ENCODE peak calls at places on chromosomes 1 and 21, in eight cellular contexts. L is aorta; K is GM23248; O is effector memory CD4-positive, alpha-beta T cell; P is left lung; U is GM23338; Y is psoas muscle; H is OCI-LY7. J is an unnamed sample.

GRCh38 chr21:14825405-14826032 is 239.3 kb downstream of the NRIP1 start:
- DNase-seq in L (no peak), H (no peak), U (no peak), K (no peak), Y (no peak), O (no peak), P (no peak), J (no peak)

GRCh38 chr1:35660581-35661473 is 19.5 kb upstream of the PSMB2 start:
- DNase-seq in K (peak; percentile 56), L (no peak), H (no peak), U (peak; percentile 89), P (no peak), O (no peak), Y (no peak), J (peak; percentile 66)

GRCh38 chr1:225653463-225654276 is 747 bp upstream of the ENAH start:
- DNase-seq in P (peak; percentile 85), Y (peak; percentile 86), L (peak; percentile 81), U (peak; percentile 61), O (no peak), H (peak; percentile 27), K (peak; percentile 89), J (peak; percentile 84)

GRCh38 chr1:160123726-160124125 is 8.2 kb downstream of the ATP1A2 start:
- DNase-seq in U (no peak), L (no peak), Y (no peak), P (no peak), K (no peak), O (no peak), H (no peak), J (no peak)

GRCh38 chr1:11188381-11188780 is 774 bp upstream of the ANGPTL7 start:
- DNase-seq in L (no peak), Y (no peak), H (no peak), P (no peak), U (no peak), O (no peak), K (peak; percentile 49), J (no peak)

GRCh38 chr1:174693085-174693484 is 245.3 kb downstream of the GPR52 start:
- DNase-seq in U (no peak), L (no peak), O (no peak), H (no peak), Y (no peak), P (no peak), K (no peak), J (no peak)

GRCh38 chr1:151711940-151712339 is 4.7 kb downstream of the CELF3 start:
- DNase-seq in K (no peak), Y (no peak), O (no peak), L (no peak), U (peak; percentile 48), P (no peak), H (no peak), J (no peak)

GRCh38 chr1:208731976-208732821 is 488.0 kb upstream of the PLXNA2 start:
- DNase-seq in U (no peak), O (no peak), Y (no peak), P (no peak), K (no peak), L (no peak), H (no peak), J (no peak)

GRCh38 chr1:35539073-35539823 is 18.0 kb downstream of the KIAA0319L start:
- DNase-seq in Y (no peak), P (no peak), O (peak; percentile 13), U (no peak), L (no peak), H (no peak), K (peak; percentile 65), J (no peak)

GRCh38 chr1:111850124-111850523 is 94.4 kb downstream of the DDX20 start:
- DNase-seq in P (no peak), K (no peak), L (no peak), O (no peak), H (no peak), U (no peak), Y (no peak), J (no peak)

GRCh38 chr1:183764981-183765380 is 39.9 kb upstream of the RGL1 start:
- DNase-seq in K (peak; percentile 72), O (no peak), H (no peak), P (no peak), Y (no peak), L (no peak), U (no peak), J (no peak)

GRCh38 chr1:7042322-7043231 is 257.3 kb downstream of the CAMTA1 start:
- DNase-seq in H (peak; percentile 40), O (no peak), U (peak; percentile 80), L (no peak), K (peak; percentile 51), Y (no peak), P (no peak), J (peak; percentile 83)

GRCh38 chr21:14583629-14584251 is 37.6 kb upstream of the SAMSN1 start:
- DNase-seq in L (no peak), H (no peak), Y (no peak), O (no peak), K (no peak), U (no peak), P (no peak), J (no peak)

GRCh38 chr1:226888816-226889215 is 18.4 kb downstream of the PSEN2 start:
- DNase-seq in H (no peak), K (no peak), U (no peak), L (no peak), P (no peak), Y (no peak), O (no peak), J (no peak)

GRCh38 chr21:29144736-29145353 is 14.4 kb downstream of the MAP3K7CL start:
- DNase-seq in P (no peak), Y (no peak), L (no peak), O (no peak), H (no peak), K (peak; percentile 68), U (no peak), J (no peak)

GRCh38 chr21:31173881-31174555 is 135.7 kb upstream of the KRTAP19-8 start:
- DNase-seq in U (no peak), O (no peak), L (peak; percentile 64), P (no peak), H (no peak), K (no peak), Y (no peak), J (no peak)

GRCh38 chr1:201172336-201172735 is 18.1 kb upstream of the TMEM9 start:
- DNase-seq in H (no peak), K (no peak), Y (peak; percentile 82), L (no peak), O (no peak), P (no peak), U (no peak), J (no peak)

GRCh38 chr1:201171063-201172036 is 17.1 kb upstream of the TMEM9 start:
- DNase-seq in U (peak; percentile 74), Y (peak; percentile 62), K (peak; percentile 80), H (no peak), L (peak; percentile 62), O (peak; percentile 14), P (peak; percentile 85), J (peak; percentile 87)

GRCh38 chr1:201169203-201169602 is 14.9 kb upstream of the TMEM9 start:
- DNase-seq in L (no peak), H (no peak), K (no peak), Y (no peak), P (no peak), U (no peak), O (no peak), J (no peak)

GRCh38 chr1:201170533-201171062 is 16.3 kb upstream of the TMEM9 start:
- DNase-seq in H (peak; percentile 54), P (peak; percentile 97), O (peak; percentile 61), Y (peak; percentile 98), K (peak; percentile 97), U (peak; percentile 94), L (peak; percentile 96), J (peak; percentile 96)

DNA sequence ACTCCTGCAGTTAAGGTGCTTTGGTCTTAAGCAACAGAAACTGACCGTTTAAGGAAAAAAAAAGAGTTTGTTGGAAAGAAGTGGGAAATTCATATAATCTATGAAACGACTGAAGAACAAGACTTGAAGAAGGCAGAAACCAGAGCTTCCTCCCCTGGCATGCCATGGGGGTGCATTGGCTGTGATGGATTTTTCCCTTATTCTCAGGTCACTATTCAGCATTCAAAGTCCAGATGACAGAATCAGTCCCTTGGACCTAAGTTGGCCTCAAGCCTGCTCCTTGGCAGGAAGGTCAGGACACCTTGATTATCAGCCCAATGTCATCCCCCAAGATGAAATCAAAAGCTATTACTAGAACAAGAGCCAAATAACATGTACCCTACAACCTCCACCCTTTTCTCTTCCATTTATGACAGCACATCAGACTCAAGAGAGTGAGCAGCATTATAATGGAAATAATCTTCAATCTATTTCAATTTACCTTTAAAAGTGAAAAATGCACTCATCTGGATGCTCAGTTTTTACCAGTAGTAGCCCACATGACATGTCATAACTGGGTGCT is 15.8 kb upstream of the TMEM9 start:
- DNase-seq in O (no peak), K (no peak), L (no peak), U (no peak), H (no peak), P (no peak), Y (no peak), J (no peak)
- H3K4me3 ChIP-seq in O (no peak overlapping the region), K (peak overlapping the region; percentile 87), L (no peak overlapping the region), U (peak overlapping the region; percentile 88), H (no peak overlapping the region), P (no peak overlapping the region), Y (peak overlapping the region; percentile 78), J (no peak overlapping the region)

GRCh38 chr1:62288224-62288623 is 31.0 kb downstream of the KANK4 start:
- DNase-seq in P (no peak), L (no peak), H (no peak), Y (no peak), U (no peak), O (no peak), K (no peak), J (no peak)

GRCh38 chr1:62288669-62289068 is 30.6 kb downstream of the KANK4 start:
- DNase-seq in O (no peak), P (no peak), K (no peak), H (no peak), Y (no peak), U (no peak), L (no peak), J (no peak)

GRCh38 chr1:62286778-62287224 is 32.4 kb downstream of the KANK4 start:
- DNase-seq in H (no peak), Y (no peak), P (no peak), U (peak; percentile 81), K (peak; percentile 22), O (no peak), L (no peak), J (peak; percentile 58)

GRCh38 chr1:62285440-62285839 is 33.8 kb downstream of the KANK4 start:
- DNase-seq in U (no peak), O (no peak), H (no peak), P (no peak), Y (no peak), K (no peak), L (no peak), J (no peak)

GRCh38 chr1:62285984-62286481 is 33.2 kb downstream of the KANK4 start:
- DNase-seq in H (no peak), O (no peak), L (no peak), P (no peak), K (peak; percentile 23), Y (no peak), U (peak; percentile 65), J (no peak)
- H3K36me3 ChIP-seq in H (no peaks in the 10 kb centered on the region), O (no peaks in the 10 kb centered on the region), L (no peaks in the 10 kb centered on the region), P (no peaks in the 10 kb centered on the region), K (no peaks in the 10 kb centered on the region), Y (no peaks in the 10 kb centered on the region), U (no peaks in the 10 kb centered on the region), J (no peaks in the 10 kb centered on the region)

GRCh38 chr21:36994501-36995189 is 11.9 kb upstream of the RIPPLY3 start:
- DNase-seq in U (peak; percentile 94), O (no peak), Y (no peak), K (peak; percentile 41), L (no peak), H (no peak), P (no peak), J (peak; percentile 84)
- H3K4me3 ChIP-seq in U (peak overlapping the region; percentile 46), O (no peak overlapping the region), Y (no peak overlapping the region), K (peak overlapping the region; percentile 38), L (no peak overlapping the region), H (no peak overlapping the region), P (no peak overlapping the region), J (peak overlapping the region; percentile 27)

GRCh38 chr1:158644479-158644878 is 39.4 kb downstream of the OR10Z1 start:
- DNase-seq in U (no peak), K (no peak), P (no peak), H (no peak), L (no peak), O (no peak), Y (no peak), J (no peak)
- H3K36me3 ChIP-seq in U (no peaks in the 10 kb centered on the region), K (no peaks in the 10 kb centered on the region), P (no peaks in the 10 kb centered on the region), H (no peaks in the 10 kb centered on the region), L (no peaks in the 10 kb centered on the region), O (no peaks in the 10 kb centered on the region), Y (no peaks in the 10 kb centered on the region), J (no peaks in the 10 kb centered on the region)